ENCODE peak calls at places on chromosomes 11 and 22, in eight cellular contexts. I is fibroblast of lung, R is cardiac fibroblast, Q is endodermal cell, L is astrocyte, W is astrocyte of the spinal cord, J is nephron progenitor cell, S is astrocyte of the cerebellum. K is an unnamed sample.

GRCh38 chr22:47210112-47210657 is 447.7 kb downstream of the TBC1D22A start:
- DNase-seq in S (no peak), W (no peak), I (no peak), L (no peak), R (no peak), J (no peak), Q (peak), K (no peak)

GRCh38 chr22:46201059-46201757 is 48.9 kb downstream of the CDPF1 start:
- DNase-seq in L (no peak), S (no peak), Q (peak), W (no peak), J (no peak), R (no peak), I (no peak), K (no peak)

GRCh38 chr22:24695958-24696511 is 78.5 kb downstream of the PIWIL3 start:
- DNase-seq in S (no peak), J (peak), Q (peak), R (peak), W (no peak), L (no peak), I (peak), K (no peak)

GRCh38 chr11:44456544-44457270 is 108.8 kb upstream of the CD82 start:
- DNase-seq in W (no peak), J (no peak), S (no peak), Q (peak), L (no peak), R (no peak), I (no peak), K (no peak)

GRCh38 chr22:36439481-36440271 is 41.8 kb downstream of the TXN2 start:
- DNase-seq in L (peak), I (peak), J (no peak), W (peak), R (peak), S (peak), Q (peak), K (no peak)

GRCh38 chr11:74647404-74647803 is 55.0 kb downstream of the POLD3 start:
- DNase-seq in I (peak), L (no peak), Q (no peak), W (peak), S (no peak), R (peak), J (no peak), K (no peak)

GRCh38 chr11:614091-614582 is 1.6 kb downstream of the IRF7 start:
- DNase-seq in W (no peak), Q (no peak), L (no peak), R (no peak), S (no peak), I (no peak), J (no peak), K (no peak)

GRCh38 chr11:83073884-83074283 is 2.2 kb upstream of the RAB30 start:
- DNase-seq in Q (no peak), L (no peak), W (no peak), S (no peak), I (no peak), J (no peak), R (no peak), K (no peak)

GRCh38 chr22:17429516-17429915 is 60.3 kb downstream of the CECR2 start:
- DNase-seq in R (no peak), J (no peak), I (no peak), Q (no peak), W (no peak), S (no peak), L (no peak), K (no peak)

DNA sequence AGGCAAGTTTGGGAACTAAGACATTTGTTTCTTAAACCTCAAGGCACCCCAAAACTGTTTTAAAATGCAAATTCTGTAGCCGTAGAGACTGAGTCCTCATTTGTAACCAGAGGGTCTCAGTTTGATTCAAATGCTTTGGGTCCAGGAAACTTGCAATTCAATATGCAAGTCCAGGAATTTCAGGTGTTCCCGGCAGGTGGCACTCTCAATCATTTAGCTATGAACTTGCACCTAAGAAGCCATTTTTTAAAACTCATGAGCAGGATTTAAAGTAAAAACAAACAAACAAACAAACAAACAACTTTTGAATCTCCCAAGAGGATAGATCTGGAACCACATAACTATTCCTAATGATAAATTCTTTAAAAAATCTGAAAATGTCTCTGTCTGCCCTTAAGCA is 8.7 kb upstream of the ABTB2 start:
- DNase-seq in W (no peak), R (peak), I (no peak), Q (peak), L (no peak), S (no peak), J (no peak), K (peak)
- TF ChIP-seq CTCF in W (no peak), R (no peak), I (no peak), Q (peak), L (peak), S (peak), J (no peak), K (peak)

GRCh38 chr11:124970925-124971324 is 16.9 kb downstream of the CCDC15 start:
- DNase-seq in R (peak), Q (peak), I (peak), L (peak), S (no peak), W (peak), J (no peak), K (peak)
- TF ChIP-seq CTCF in R (no peak), Q (peak), I (peak), L (no peak), S (no peak), W (no peak), J (no peak), K (no peak)

GRCh38 chr11:84563356-84563755 is 1063.8 kb downstream of the DLG2 start:
- DNase-seq in Q (no peak), L (no peak), J (no peak), S (no peak), R (no peak), I (no peak), W (no peak), K (no peak)

GRCh38 chr11:84564180-84564866 is 1062.8 kb downstream of the DLG2 start:
- DNase-seq in R (peak), L (peak), I (peak), J (peak), Q (peak), S (peak), W (peak), K (peak)

GRCh38 chr11:84566681-84567080 is 1060.5 kb downstream of the DLG2 start:
- DNase-seq in S (no peak), R (no peak), L (peak), J (no peak), W (no peak), Q (no peak), I (peak), K (no peak)

DNA sequence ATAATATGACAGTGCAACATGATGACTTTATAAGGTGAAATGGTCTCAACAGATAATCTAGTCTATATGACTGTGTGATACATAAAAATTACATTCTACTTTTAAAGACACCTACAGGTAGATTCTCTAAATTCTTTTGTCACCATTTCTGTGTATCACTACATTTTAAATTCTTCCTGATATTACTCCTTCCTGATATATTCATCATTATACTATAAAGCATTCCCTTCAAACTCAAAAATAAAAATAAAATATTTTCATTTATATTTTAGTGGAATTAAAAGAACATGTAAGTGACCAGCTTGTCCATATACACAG is 1062.3 kb downstream of the DLG2 start:
- DNase-seq in R (no peak), I (no peak), S (no peak), W (no peak), Q (no peak), J (no peak), L (no peak), K (no peak)
- TF ChIP-seq CTCF in R (no peak), I (no peak), S (no peak), W (no peak), Q (no peak), J (no peak), L (no peak), K (no peak)

DNA sequence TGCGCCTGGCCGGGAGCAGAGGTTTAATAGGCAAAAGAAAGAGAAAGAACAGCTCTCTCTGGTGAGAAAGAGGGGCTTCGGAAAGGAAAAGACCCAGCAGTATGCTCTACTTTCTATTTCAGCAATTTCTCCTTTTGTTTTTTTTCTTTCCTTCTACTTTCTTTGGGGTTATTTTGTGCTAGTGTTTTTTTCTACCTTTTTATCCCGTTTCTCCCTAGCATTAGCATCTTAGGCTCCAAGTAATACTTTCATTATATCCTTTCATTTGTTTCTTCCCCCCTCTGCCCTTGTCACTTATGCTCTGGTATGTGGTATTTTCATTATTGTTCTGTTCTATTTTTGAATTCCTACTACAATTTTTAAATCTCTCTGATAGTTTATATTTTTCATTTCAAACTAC is 4.5 kb downstream of the SNU13 start:
- DNase-seq in J (no peak), S (no peak), R (no peak), W (no peak), I (no peak), L (no peak), Q (no peak), K (no peak)
- TF ChIP-seq CTCF in J (no peak), S (no peak), R (no peak), W (no peak), I (no peak), L (no peak), Q (no peak), K (no peak)

K was measured in GM20000.